ENCODE peak calls at places on chromosomes 12 and 14, in six cellular contexts. W is HCT116; B is effector memory CD4-positive, alpha-beta T cell; K is stomach; J is aorta; G is DND-41. X is an unnamed sample.
A peak's percentile ranks its signal among the peaks of the same experiment; 100 is the strongest.

GRCh38 chr12:92437452-92437851 is 265.3 kb upstream of the PLEKHG7 start:
- DNase-seq in K (no peak), G (no peak), B (no peak), J (no peak), W (no peak), X (no peak)

GRCh38 chr12:67534671-67535070 is 113.9 kb upstream of the DYRK2 start:
- DNase-seq in G (no peak), J (peak; percentile 59), B (no peak), W (no peak), K (no peak), X (peak; percentile 72)

GRCh38 chr12:1517734-1518485 is 76.5 kb downstream of the FBXL14 start:
- DNase-seq in G (no peak), K (no peak), J (no peak), B (no peak), W (no peak), X (no peak)

GRCh38 chr12:27843714-27844245 is 63.7 kb upstream of the MANSC4 start:
- DNase-seq in J (no peak), B (no peak), W (no peak), K (no peak), G (no peak), X (peak; percentile 75)

GRCh38 chr14:34436118-34436905 is 25.7 kb downstream of the SPTSSA start:
- DNase-seq in J (no peak), G (no peak), K (no peak), W (no peak), B (no peak), X (peak; percentile 42)

GRCh38 chr12:94710933-94711332 is 60.6 kb upstream of the TMCC3 start:
- DNase-seq in K (no peak), B (no peak), G (peak; percentile 46), J (no peak), W (peak; percentile 43), X (no peak)

GRCh38 chr14:22598896-22599244 is 770 bp downstream of the ABHD4 start:
- DNase-seq in W (peak; percentile 16), B (no peak), K (peak; percentile 64), J (no peak), G (no peak), X (peak; percentile 88)

GRCh38 chr14:20878695-20879094 is 12.5 kb upstream of the RNASE3 start:
- DNase-seq in B (no peak), J (no peak), W (no peak), K (no peak), G (no peak), X (no peak)

GRCh38 chr12:122366685-122367475 is 55.6 kb downstream of the CLIP1 start:
- DNase-seq in K (no peak), G (no peak), B (no peak), W (peak; percentile 78), J (no peak), X (peak; percentile 82)

GRCh38 chr12:124921200-124922008 is 7.0 kb upstream of the UBC start:
- DNase-seq in W (no peak), K (peak; percentile 63), B (peak; percentile 40), J (peak; percentile 81), G (peak; percentile 76), X (peak; percentile 78)

GRCh38 chr12:99709116-99709515 is 61.6 kb downstream of the GARIN6 start:
- DNase-seq in W (no peak), J (no peak), K (no peak), B (no peak), G (no peak), X (no peak)

GRCh38 chr12:110776410-110776809 is 33.7 kb upstream of the PPP1CC start:
- DNase-seq in G (no peak), B (no peak), K (no peak), J (no peak), W (no peak), X (no peak)

GRCh38 chr14:72975776-72976175 is 49.5 kb downstream of the DCAF4 start:
- DNase-seq in J (no peak), G (no peak), B (no peak), K (no peak), W (no peak), X (no peak)

GRCh38 chr12:8026282-8026637 is 6.3 kb upstream of the FOXJ2 start:
- DNase-seq in K (no peak), J (no peak), B (no peak), G (no peak), W (no peak), X (peak; percentile 85)

GRCh38 chr14:31159682-31160296 is 47.8 kb downstream of the HECTD1 start:
- DNase-seq in W (peak; percentile 42), G (no peak), B (no peak), J (peak; percentile 56), K (no peak), X (no peak)

GRCh38 chr12:53200458-53201169 is 6.4 kb downstream of the ITGB7 start:
- DNase-seq in W (no peak), G (no peak), K (no peak), B (no peak), J (peak; percentile 24), X (no peak)

GRCh38 chr12:111393700-111394275 is 11.9 kb upstream of the SH2B3 start:
- DNase-seq in J (peak; percentile 85), B (no peak), W (no peak), K (no peak), G (no peak), X (no peak)

GRCh38 chr12:1573960-1574862 is 20.2 kb downstream of the FBXL14 start:
- DNase-seq in W (no peak), B (no peak), G (no peak), J (no peak), K (no peak), X (no peak)

GRCh38 chr12:90124289-90124688 is 415.7 kb upstream of the ATP2B1 start:
- DNase-seq in W (no peak), K (no peak), B (no peak), J (no peak), G (no peak), X (peak; percentile 1)

GRCh38 chr12:111410229-111411186 is 4.8 kb downstream of the SH2B3 start:
- DNase-seq in B (no peak), W (no peak), K (no peak), G (no peak), J (no peak), X (peak; percentile 52)

DNA sequence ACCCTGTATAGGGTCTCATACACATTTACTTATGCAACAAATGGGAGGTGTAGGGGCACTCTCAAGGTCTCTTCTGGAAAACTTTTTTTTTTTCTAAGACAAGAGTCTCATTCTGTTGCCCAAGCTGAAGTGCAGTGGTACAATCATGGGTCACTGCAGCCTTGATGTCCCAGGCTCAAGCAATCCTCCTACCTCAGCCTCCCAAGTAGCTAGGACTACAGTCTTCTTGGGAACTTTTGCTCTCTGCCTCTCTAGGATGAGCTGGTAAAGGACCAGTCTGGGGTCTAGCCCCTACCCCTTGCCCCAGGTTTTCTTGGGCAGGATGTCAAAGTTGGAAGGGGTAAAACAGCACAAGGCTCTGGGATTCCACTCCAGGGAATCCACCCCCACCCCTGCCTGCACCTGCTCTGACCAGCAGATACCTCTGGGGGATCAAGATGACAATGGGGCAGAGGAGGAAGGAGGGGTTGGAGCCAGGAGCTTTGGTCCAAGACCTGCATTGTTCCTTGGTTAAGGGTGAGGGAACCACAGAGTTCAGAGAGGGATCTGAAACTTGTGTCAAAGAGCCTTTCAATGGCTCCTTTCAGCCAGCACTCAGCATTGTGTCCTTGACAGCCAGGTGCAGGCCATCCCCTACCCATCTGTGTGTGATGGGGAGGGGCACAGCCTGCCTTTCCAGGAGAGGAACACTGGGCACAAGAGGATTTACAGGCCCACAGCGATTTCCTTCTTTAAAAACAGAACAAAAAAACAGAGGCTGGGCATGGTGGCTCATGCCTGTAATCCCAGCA is 12.2 kb downstream of the CTDSP2 start:
- DNase-seq in B (no peak), W (no peak), G (no peak), K (no peak), J (no peak), X (no peak)
- H3K4me1 ChIP-seq in B (peaks cover 83% of the 10 kb centered on the region), W (peaks cover 24% of the 10 kb centered on the region), G (peaks cover 32% of the 10 kb centered on the region), K (peaks cover 100% of the 10 kb centered on the region), J (no peaks in the 10 kb centered on the region), X (peaks cover 90% of the 10 kb centered on the region)

GRCh38 chr12:45205165-45205825 is 10.6 kb upstream of the ANO6 start:
- DNase-seq in K (no peak), G (no peak), J (no peak), B (no peak), W (no peak), X (no peak)
- H3K27me3 ChIP-seq in K (no peaks in the 10 kb centered on the region), G (no peaks in the 10 kb centered on the region), J (no peaks in the 10 kb centered on the region), B (no peaks in the 10 kb centered on the region), W (no peaks in the 10 kb centered on the region), X (no peaks in the 10 kb centered on the region)

DNA sequence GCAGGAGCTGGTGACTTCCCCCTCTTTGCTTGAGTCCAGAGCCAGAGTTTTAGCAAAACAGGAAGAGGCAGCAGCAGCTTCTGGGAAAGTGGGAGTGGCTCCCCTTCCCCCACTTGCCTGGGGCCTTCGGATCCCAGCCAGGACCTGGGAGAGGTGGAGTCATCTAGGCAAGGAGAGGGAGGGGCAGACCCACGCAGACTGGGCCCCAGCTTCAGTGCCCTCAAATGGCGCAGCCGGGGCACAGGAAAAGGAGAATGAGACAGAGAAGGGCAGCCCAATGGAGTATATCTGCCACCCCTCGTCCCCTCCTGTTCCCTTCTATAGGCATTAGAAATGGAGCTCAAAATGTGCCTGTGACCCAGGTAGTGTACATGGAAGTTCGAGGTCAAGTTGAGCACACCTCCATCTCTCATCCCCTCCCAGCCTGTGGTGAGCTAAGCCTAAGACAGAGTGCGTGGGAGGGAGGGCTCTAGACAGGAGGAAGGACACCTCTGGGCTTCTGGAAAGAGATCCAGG is 9.3 kb upstream of the HDAC7 start:
- DNase-seq in W (peak; percentile 41), G (no peak), J (peak; percentile 93), K (peak; percentile 82), B (no peak), X (peak; percentile 86)
- H3K4me3 ChIP-seq in W (peak overlapping the region; percentile 27), G (no peak overlapping the region), J (no peak overlapping the region), K (no peak overlapping the region), B (no peak overlapping the region), X (peak overlapping the region; percentile 15)

DNA sequence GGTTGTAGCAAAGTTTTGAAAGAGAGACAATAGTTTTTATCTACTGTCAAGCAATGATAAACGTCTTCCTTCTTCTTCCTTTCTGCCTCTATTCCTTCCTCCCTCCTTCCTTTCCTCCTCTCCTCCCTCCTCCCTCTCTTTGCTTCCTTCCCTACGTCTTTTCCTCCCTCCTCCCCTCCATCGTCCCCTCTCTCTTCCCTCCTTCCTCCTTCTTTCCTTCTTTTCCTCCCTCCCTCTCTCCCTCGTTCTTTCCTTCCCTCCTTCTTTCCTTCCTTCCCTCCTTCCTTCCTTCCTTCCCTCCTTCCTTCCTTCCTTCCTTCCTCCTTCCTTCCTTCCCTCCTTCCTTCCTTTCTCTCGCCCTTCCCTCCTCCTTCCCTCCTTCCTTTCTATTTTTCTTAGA is 82.8 kb upstream of the KCNA1 start:
- DNase-seq in J (no peak), K (no peak), G (no peak), B (no peak), W (no peak), X (no peak)
- H3K4me1 ChIP-seq in J (no peaks in the 10 kb centered on the region), K (no peaks in the 10 kb centered on the region), G (peaks cover 69% of the 10 kb centered on the region), B (peaks cover 29% of the 10 kb centered on the region), W (peaks cover 8% of the 10 kb centered on the region), X (peaks cover 6% of the 10 kb centered on the region)

X was measured in adipocyte.